ENCODE peak calls at places on chromosomes 2 and 18, in eight cellular contexts. X is tibial nerve, C is pancreas, R is tibial artery, G is fibroblast of pulmonary artery, T is K562, P is cardiac fibroblast, N is body of pancreas. O is an unnamed sample.

GRCh38 chr2:69755862-69756467 is 14.0 kb downstream of the ANXA4 start:
- DNase-seq in X (no peak), N (no peak), T (peak), P (peak), C (no peak), R (peak), G (peak), O (no peak)

GRCh38 chr18:58997811-58998337 is 133.2 kb downstream of the ZNF532 start:
- DNase-seq in X (no peak), P (peak), R (peak), G (peak), N (no peak), T (no peak), C (no peak), O (no peak)

GRCh38 chr2:83016343-83017110 is 1442.6 kb downstream of the SUCLG1 start:
- DNase-seq in T (no peak), X (no peak), G (no peak), P (peak), C (no peak), N (no peak), R (no peak), O (no peak)

GRCh38 chr2:232870766-232871371 is 805 bp downstream of the SNORC start:
- DNase-seq in R (peak), N (no peak), X (peak), T (no peak), G (no peak), P (no peak), C (no peak), O (peak)

GRCh38 chr2:125711081-125711480 is 944.9 kb upstream of the GYPC start:
- DNase-seq in P (no peak), T (no peak), X (no peak), N (no peak), C (no peak), G (no peak), R (no peak), O (no peak)

GRCh38 chr18:52392160-52392559 is 52.2 kb downstream of the DCC start:
- DNase-seq in T (no peak), X (no peak), G (no peak), R (no peak), N (no peak), C (no peak), P (no peak), O (no peak)

GRCh38 chr2:48205137-48205798 is 299.0 kb upstream of the FBXO11 start:
- DNase-seq in N (no peak), C (no peak), R (no peak), P (peak), X (no peak), G (peak), T (peak), O (no peak)

GRCh38 chr2:203623104-203623503 is 83.3 kb upstream of the CD28 start:
- DNase-seq in G (peak), T (no peak), P (peak), X (no peak), C (no peak), R (no peak), N (no peak), O (no peak)

GRCh38 chr18:71293322-71293721 is 1004.5 kb downstream of the SOCS6 start:
- DNase-seq in T (no peak), G (peak), X (no peak), P (peak), N (no peak), C (no peak), R (no peak), O (no peak)

GRCh38 chr18:51647346-51647745 is 449.9 kb upstream of the MEX3C start:
- DNase-seq in C (no peak), R (no peak), T (no peak), G (no peak), N (no peak), X (no peak), P (no peak), O (no peak)

GRCh38 chr2:62369549-62370164 is 136.3 kb downstream of the TMEM17 start:
- DNase-seq in G (no peak), X (no peak), R (no peak), P (no peak), T (no peak), C (no peak), N (no peak), O (no peak)

DNA sequence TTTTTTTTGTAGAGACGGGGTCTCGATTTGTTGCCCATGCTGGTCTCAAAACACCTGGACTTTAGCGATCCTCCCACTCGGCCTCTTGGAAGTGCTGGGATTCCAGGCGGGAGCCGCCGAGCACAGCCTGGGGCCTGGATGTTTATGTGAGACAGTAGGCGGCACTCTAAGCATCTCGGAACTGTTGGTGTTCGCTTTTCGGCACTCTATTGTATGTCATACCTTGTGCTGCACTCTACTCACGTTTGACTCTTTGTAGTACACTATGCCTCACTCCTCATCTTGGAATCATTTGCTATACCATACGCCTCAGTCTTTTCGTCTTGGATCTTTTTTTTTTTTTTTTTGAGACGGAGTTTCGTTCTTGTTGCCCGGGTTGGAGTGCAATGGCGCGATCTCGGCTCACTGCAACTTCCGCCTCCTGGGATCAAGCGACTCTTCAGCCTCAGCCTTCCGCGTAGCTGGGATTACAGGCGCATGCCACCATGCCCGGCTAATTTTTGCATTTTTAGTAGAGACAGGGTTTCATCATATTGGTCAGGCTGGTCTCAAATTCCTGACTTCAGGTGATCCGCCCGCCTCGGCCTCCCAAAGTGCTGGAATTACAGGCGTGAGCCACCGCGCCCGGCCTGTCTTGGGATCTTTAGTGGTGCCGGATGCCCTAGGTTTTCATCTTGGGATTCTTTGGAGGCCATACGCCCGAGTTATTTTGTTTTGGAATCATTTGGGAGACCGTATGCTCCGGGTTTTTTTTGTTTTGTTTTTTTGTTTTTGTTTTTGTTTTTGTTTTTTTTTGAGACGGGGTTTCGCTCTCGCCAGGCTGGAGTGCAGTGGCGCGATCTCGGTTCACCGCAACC is 24.2 kb upstream of the ZDBF2 start:
- DNase-seq in N (no peak), R (no peak), P (peak), G (peak), T (no peak), X (no peak), C (no peak), O (no peak)
- TF ChIP-seq CTCF in N (no peak), R (no peak), P (no peak), G (peak), T (no peak), X (no peak), C (no peak), O (no peak)

GRCh38 chr2:241540766-241541561 is 17.6 kb upstream of the BOK start:
- DNase-seq in T (peak), X (no peak), P (peak), R (no peak), C (peak), G (peak), N (peak), O (peak)
- TF ChIP-seq CTCF in T (no peak), X (no peak), P (no peak), R (no peak), C (no peak), G (no peak), N (no peak), O (no peak)

GRCh38 chr2:8833863-8834262 is 3.5 kb downstream of the KIDINS220 start:
- DNase-seq in C (no peak), R (no peak), N (no peak), P (no peak), T (peak), X (no peak), G (no peak), O (no peak)

GRCh38 chr2:8839189-8839965 is 2.0 kb upstream of the KIDINS220 start:
- DNase-seq in C (no peak), R (no peak), G (no peak), P (no peak), T (no peak), N (no peak), X (no peak), O (no peak)

GRCh38 chr2:8837795-8838140 is 355 bp upstream of the KIDINS220 start:
- DNase-seq in N (no peak), G (no peak), X (no peak), T (no peak), C (no peak), P (no peak), R (no peak), O (no peak)

GRCh38 chr2:8840475-8841091 is 3.2 kb upstream of the KIDINS220 start:
- DNase-seq in P (no peak), N (no peak), G (no peak), X (no peak), R (no peak), C (no peak), T (peak), O (no peak)

DNA sequence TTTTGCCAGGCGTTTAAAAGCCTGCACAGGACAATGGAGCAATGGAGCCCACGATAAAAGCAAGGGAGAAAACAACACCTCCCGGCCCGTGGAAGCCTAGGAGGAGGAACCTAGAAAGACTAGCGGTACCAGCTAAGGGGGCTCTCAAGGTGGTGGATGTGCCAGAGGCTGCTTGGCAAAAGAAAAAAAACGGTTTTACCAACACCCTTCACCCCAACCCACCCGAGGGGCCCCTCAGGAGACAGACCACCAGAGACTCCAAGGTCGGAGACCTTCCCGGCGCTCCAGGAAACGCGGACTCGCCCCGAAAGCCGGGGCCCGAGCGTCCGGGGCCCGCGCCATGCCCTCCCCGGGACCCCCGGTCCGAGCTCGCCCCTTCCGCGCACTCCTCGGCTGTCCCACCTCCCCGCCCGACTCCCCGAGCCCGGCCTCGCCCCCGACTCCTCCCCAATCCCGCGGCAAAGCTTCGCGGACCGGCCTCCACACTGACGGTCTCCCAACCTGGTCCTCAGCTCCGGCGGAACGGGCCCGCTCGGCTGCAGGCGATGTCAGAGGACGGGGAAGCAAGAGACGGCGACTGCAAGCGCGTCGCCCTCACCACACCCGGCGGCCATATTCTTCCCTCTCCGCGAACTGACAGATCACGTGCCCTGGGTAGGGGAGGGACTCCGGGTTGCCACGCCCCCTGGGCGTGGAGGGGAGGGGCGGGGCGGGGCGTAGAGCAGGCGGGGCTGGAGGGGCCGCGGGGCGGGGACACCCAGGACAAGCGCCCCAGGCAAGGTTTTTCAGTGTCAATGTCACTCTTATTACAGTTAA is at the start of gene KIDINS220:
- DNase-seq in N (peak), X (peak), R (peak), T (peak), G (peak), C (peak), P (peak), O (peak)
- TF ChIP-seq CTCF in N (no peak), X (no peak), R (no peak), T (no peak), G (no peak), C (no peak), P (no peak), O (no peak)

GRCh38 chr18:46344416-46345180 is 240.4 kb downstream of the HAUS1 start:
- DNase-seq in N (no peak), X (no peak), R (no peak), C (no peak), P (no peak), T (no peak), G (no peak), O (no peak)

GRCh38 chr18:46343456-46343855 is 239.3 kb downstream of the HAUS1 start:
- DNase-seq in N (no peak), G (no peak), C (no peak), T (no peak), P (no peak), R (no peak), X (no peak), O (no peak)

GRCh38 chr18:46341989-46342525 is 237.9 kb downstream of the HAUS1 start:
- DNase-seq in C (no peak), P (no peak), X (no peak), N (no peak), R (no peak), G (no peak), T (no peak), O (no peak)

GRCh38 chr18:46345181-46345465 is 240.9 kb downstream of the HAUS1 start:
- DNase-seq in N (no peak), G (no peak), T (no peak), R (no peak), C (no peak), X (no peak), P (no peak), O (no peak)

GRCh38 chr18:46343940-46344372 is 239.8 kb downstream of the HAUS1 start:
- DNase-seq in G (no peak), P (no peak), N (peak), R (peak), C (no peak), X (no peak), T (peak), O (peak)
- TF ChIP-seq CTCF in G (no peak), P (no peak), N (no peak), R (no peak), C (no peak), X (no peak), T (no peak), O (no peak)

GRCh38 chr2:134785659-134786058 is 52.8 kb upstream of the ACMSD start:
- DNase-seq in T (no peak), P (no peak), X (no peak), G (no peak), N (no peak), C (no peak), R (no peak), O (no peak)

GRCh38 chr2:134791606-134792005 is 46.8 kb upstream of the ACMSD start:
- DNase-seq in C (no peak), N (no peak), R (no peak), P (no peak), T (no peak), G (no peak), X (no peak), O (no peak)

GRCh38 chr2:134792147-134792546 is 46.3 kb upstream of the ACMSD start:
- DNase-seq in R (no peak), N (no peak), G (no peak), P (no peak), T (no peak), C (no peak), X (no peak), O (no peak)

GRCh38 chr2:134788417-134788816 is 50.0 kb upstream of the ACMSD start:
- DNase-seq in G (no peak), C (no peak), P (no peak), N (no peak), X (no peak), R (no peak), T (no peak), O (no peak)

DNA sequence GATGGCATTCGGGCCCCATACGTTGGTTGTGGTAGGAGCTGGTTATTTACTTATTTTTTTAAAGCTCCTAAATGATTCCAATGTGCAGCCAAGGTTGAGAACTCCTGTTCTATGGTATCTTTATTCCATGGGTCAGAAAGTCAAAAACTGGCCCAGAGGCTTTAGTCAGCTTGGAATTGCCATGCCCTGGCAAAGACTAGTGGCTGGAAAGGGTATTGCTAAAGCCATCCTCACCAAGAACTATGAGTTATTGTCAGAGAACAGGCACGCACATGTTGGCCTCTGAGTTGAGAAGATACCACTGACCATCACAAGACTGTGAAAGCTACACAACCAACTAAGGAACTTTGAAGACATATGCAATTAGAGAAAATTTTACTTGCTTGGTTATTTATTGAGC is 47.9 kb upstream of the ACMSD start:
- DNase-seq in C (no peak), T (peak), X (no peak), N (no peak), R (no peak), G (no peak), P (no peak), O (no peak)
- TF ChIP-seq CTCF in C (no peak), T (peak), X (no peak), N (no peak), R (no peak), G (no peak), P (peak), O (no peak)

GRCh38 chr2:238151205-238151604 is 7.6 kb upstream of the ERFE start:
- DNase-seq in C (no peak), P (no peak), T (no peak), N (no peak), G (no peak), X (no peak), R (no peak), O (no peak)
- TF ChIP-seq CTCF in C (no peak), P (no peak), T (no peak), N (no peak), G (no peak), X (no peak), R (no peak), O (no peak)

GRCh38 chr2:106602042-106602441 is 114.9 kb downstream of the CD8B2 start:
- DNase-seq in C (no peak), R (no peak), X (no peak), P (no peak), N (no peak), G (no peak), T (no peak), O (no peak)

GRCh38 chr2:106599540-106599939 is 112.4 kb downstream of the CD8B2 start:
- DNase-seq in N (no peak), G (no peak), X (no peak), R (no peak), T (no peak), P (no peak), C (no peak), O (no peak)

GRCh38 chr2:106596844-106597243 is 109.7 kb downstream of the CD8B2 start:
- DNase-seq in P (peak), X (no peak), C (no peak), G (no peak), R (no peak), N (no peak), T (peak), O (no peak)
- TF ChIP-seq CTCF in P (peak), X (peak), C (no peak), G (peak), R (no peak), N (no peak), T (peak), O (no peak)

O was measured in psoas muscle.